ENCODE peak calls at places on chromosome 1, in six cellular contexts. L, X, D, P, A and Q are unnamed samples.

GRCh38 chr1:229538945-229539344 is 19.6 kb downstream of the ABCB10 start:
- DNase-seq in P (no peak), D (no peak), L (no peak), A (no peak), X (no peak), Q (no peak)

GRCh38 chr1:230272557-230272956 is 153.6 kb downstream of the PGBD5 start:
- DNase-seq in P (no peak), X (no peak), D (peak), L (no peak), A (no peak), Q (no peak)

GRCh38 chr1:24295547-24295946 is 23.6 kb upstream of the GRHL3 start:
- DNase-seq in L (no peak), D (no peak), X (no peak), A (no peak), P (no peak), Q (no peak)

GRCh38 chr1:159089184-159089791 is 12.7 kb upstream of the AIM2 start:
- DNase-seq in P (peak), A (peak), D (no peak), X (peak), L (no peak), Q (no peak)

GRCh38 chr1:216456682-216457081 is 33.4 kb upstream of the USH2A start:
- DNase-seq in L (no peak), X (peak), A (no peak), P (no peak), D (no peak), Q (peak)

GRCh38 chr1:6347641-6348487 is 45.7 kb downstream of the ACOT7 start:
- DNase-seq in L (no peak), D (no peak), A (peak), X (peak), P (peak), Q (peak)

GRCh38 chr1:195656780-195657179 is 951.5 kb downstream of the KCNT2 start:
- DNase-seq in P (no peak), L (no peak), A (no peak), X (no peak), D (no peak), Q (no peak)

GRCh38 chr1:93992190-93992589 is 83.0 kb upstream of the GCLM start:
- DNase-seq in L (no peak), X (no peak), A (no peak), P (no peak), D (no peak), Q (no peak)

GRCh38 chr1:99170516-99170915 is 93.8 kb upstream of the PLPPR4 start:
- DNase-seq in L (no peak), D (no peak), X (peak), A (no peak), P (no peak), Q (peak)

GRCh38 chr1:32925360-32926142 is 24.4 kb upstream of the TMEM54 start:
- DNase-seq in L (peak), D (no peak), P (peak), X (peak), A (no peak), Q (peak)

GRCh38 chr1:97314685-97315084 is 593.1 kb downstream of the PTBP2 start:
- DNase-seq in D (no peak), L (no peak), P (no peak), X (no peak), A (no peak), Q (no peak)

GRCh38 chr1:175648927-175649326 is 94.5 kb downstream of the TNR start:
- DNase-seq in A (no peak), P (no peak), X (no peak), D (no peak), L (no peak), Q (no peak)

GRCh38 chr1:248805905-248806304 is 19.8 kb downstream of the SH3BP5L start:
- DNase-seq in X (no peak), P (no peak), D (no peak), L (no peak), A (no peak), Q (no peak)

GRCh38 chr1:95451054-95451453 is 217.0 kb downstream of the RWDD3 start:
- DNase-seq in L (no peak), X (no peak), P (peak), A (peak), D (no peak), Q (no peak)

GRCh38 chr1:238581332-238581731 is 690.6 kb upstream of the ZP4 start:
- DNase-seq in A (no peak), P (no peak), D (no peak), X (no peak), L (no peak), Q (no peak)

GRCh38 chr1:218374401-218374848 is 29.3 kb downstream of the TGFB2 start:
- DNase-seq in P (no peak), D (no peak), A (no peak), L (no peak), X (peak), Q (peak)

GRCh38 chr1:108077991-108078390 is 113.0 kb upstream of the VAV3 start:
- DNase-seq in X (no peak), P (no peak), A (peak), L (no peak), D (no peak), Q (no peak)

GRCh38 chr1:163162281-163162937 is 40.3 kb downstream of the RGS5 start:
- DNase-seq in A (no peak), L (no peak), P (no peak), D (no peak), X (peak), Q (peak)

GRCh38 chr1:183913556-183913955 is 108.6 kb downstream of the RGL1 start:
- DNase-seq in P (no peak), L (no peak), A (no peak), D (no peak), X (peak), Q (no peak)

GRCh38 chr1:213154056-213154677 is 103.1 kb downstream of the RPS6KC1 start:
- DNase-seq in D (no peak), X (no peak), A (no peak), L (no peak), P (no peak), Q (no peak)

GRCh38 chr1:23902611-23903278 is 10.4 kb downstream of the CNR2 start:
- DNase-seq in X (peak), A (no peak), D (no peak), P (no peak), L (no peak), Q (no peak)

GRCh38 chr1:95554408-95554807 is 320.4 kb downstream of the RWDD3 start:
- DNase-seq in A (no peak), D (no peak), P (no peak), L (no peak), X (no peak), Q (no peak)

GRCh38 chr1:244027491-244027890 is 23.6 kb upstream of the ZBTB18 start:
- DNase-seq in A (no peak), P (no peak), X (no peak), L (no peak), D (no peak), Q (no peak)

GRCh38 chr1:159005676-159006075 is 4.0 kb upstream of the IFI16 start:
- DNase-seq in P (no peak), X (peak), D (no peak), L (no peak), A (no peak), Q (no peak)

GRCh38 chr1:151403612-151404011 is 4.2 kb downstream of the PSMB4 start:
- DNase-seq in L (no peak), X (no peak), P (no peak), D (no peak), A (no peak), Q (no peak)

GRCh38 chr1:111818081-111818480 is 62.4 kb downstream of the DDX20 start:
- DNase-seq in L (no peak), A (no peak), P (no peak), X (no peak), D (no peak), Q (no peak)

GRCh38 chr1:187244623-187245022 is 415.9 kb downstream of the PLA2G4A start:
- DNase-seq in A (peak), D (no peak), P (no peak), L (peak), X (no peak), Q (peak)

GRCh38 chr1:223775054-223775453 is 62.7 kb downstream of the CAPN2 start:
- DNase-seq in D (no peak), L (no peak), X (peak), P (no peak), A (no peak), Q (peak)

GRCh38 chr1:206931709-206932108 is 10.0 kb upstream of the FCMR start:
- DNase-seq in P (no peak), D (no peak), X (no peak), L (no peak), A (peak), Q (no peak)

GRCh38 chr1:40630488-40631223 is 34.8 kb downstream of the RIMS3 start:
- DNase-seq in L (no peak), X (peak), A (peak), P (peak), D (no peak), Q (peak)

GRCh38 chr1:205582471-205583291 is 49.1 kb downstream of the ELK4 start:
- DNase-seq in L (no peak), D (peak), P (no peak), A (peak), X (no peak), Q (no peak)

GRCh38 chr1:162697140-162697895 is 65.1 kb downstream of the DDR2 start:
- DNase-seq in D (no peak), X (no peak), A (peak), L (no peak), P (no peak), Q (no peak)

GRCh38 chr1:30413111-30413440 is 310.3 kb downstream of the MATN1 start:
- DNase-seq in A (no peak), D (no peak), L (no peak), X (no peak), P (no peak), Q (no peak)

GRCh38 chr1:85576256-85576641 is 4.3 kb upstream of the CCN1 start:
- DNase-seq in D (no peak), L (no peak), A (no peak), P (no peak), X (no peak), Q (no peak)
- H3K4me3 ChIP-seq in D (peak), L (peak), A (peak), P (peak), X (peak), Q (peak)

GRCh38 chr1:165836664-165837482 is 9.5 kb downstream of the UCK2 start:
- DNase-seq in X (no peak), D (no peak), A (no peak), P (no peak), L (no peak), Q (no peak)
- TF ChIP-seq CTCF in X (no peak), D (no peak), A (no peak), P (no peak), L (no peak), Q (no peak)

DNA sequence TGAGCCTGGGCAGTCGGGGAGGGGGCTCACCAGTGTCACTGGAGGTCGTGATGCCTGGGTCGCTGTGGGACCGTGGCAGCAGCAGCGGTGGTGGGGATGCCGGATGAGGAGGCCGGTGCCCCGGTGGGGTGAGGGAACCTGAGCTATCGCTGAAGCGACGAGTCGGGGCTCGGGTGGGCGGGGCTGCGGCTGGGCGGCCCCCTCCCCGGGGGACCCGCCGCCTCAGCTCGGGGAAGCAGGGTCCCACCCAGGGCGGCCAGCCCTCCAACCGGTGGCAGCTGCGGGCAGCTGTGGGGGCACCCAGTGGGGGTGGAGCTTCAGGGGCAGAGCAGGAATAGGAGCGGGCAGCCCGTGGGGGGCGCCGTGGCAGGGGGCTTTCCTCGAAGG is 5.0 kb downstream of the ENTREP3 start:
- DNase-seq in X (no peak), A (no peak), D (no peak), P (no peak), L (no peak), Q (no peak)
- H3K4me3 ChIP-seq in X (no peak), A (peak), D (no peak), P (no peak), L (peak), Q (no peak)

DNA sequence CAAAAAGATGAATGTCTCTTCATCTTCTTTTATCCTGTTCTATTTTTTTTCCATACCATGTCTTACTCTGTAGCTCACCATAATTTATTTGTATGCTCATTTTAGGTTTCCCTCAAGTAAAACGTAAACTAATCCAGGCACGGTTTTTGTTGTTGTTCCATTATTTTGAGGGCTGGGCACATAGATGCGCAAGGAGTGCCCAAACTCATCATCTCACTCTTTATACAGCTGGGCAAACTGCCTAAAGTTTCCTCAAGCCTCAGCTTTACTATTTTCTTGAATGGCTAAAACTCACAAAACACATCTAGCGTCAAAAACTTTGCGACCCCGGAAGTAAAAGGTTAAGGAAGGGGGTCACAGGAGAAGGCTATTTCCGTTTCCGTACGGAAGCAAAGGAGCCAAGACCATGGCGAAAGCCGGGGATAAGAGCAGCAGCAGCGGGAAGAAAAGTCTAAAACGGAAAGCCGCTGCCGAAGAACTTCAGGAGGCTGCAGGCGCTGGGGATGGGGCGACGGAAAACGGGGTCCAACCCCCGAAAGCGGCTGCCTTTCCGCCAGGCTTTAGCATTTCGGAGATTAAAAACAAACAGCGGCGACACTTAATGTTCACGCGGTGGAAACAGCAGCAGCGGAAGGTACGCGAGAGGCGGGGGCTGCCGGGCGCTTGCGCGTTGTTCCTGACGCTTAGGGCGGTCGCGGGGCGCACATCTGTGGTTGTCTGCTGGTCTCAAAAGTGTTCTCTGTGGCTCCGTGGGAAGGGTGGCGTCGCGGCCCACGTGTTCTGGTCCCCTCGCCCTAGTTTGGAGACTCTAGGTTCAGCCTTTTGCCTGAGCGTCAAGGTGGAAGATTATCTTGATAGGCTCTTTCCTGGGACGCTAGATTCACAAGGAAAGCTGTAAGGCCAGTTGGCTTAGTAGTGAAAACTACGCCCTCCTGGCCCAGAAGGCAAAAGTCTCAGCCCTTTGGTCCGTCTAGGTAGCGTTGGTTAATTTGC is at the start of gene RPF1:
- DNase-seq in A (peak), D (peak), L (peak), P (peak), X (peak), Q (peak)
- TF ChIP-seq CTCF in A (no peak), D (no peak), L (no peak), P (no peak), X (no peak), Q (no peak)

DNA sequence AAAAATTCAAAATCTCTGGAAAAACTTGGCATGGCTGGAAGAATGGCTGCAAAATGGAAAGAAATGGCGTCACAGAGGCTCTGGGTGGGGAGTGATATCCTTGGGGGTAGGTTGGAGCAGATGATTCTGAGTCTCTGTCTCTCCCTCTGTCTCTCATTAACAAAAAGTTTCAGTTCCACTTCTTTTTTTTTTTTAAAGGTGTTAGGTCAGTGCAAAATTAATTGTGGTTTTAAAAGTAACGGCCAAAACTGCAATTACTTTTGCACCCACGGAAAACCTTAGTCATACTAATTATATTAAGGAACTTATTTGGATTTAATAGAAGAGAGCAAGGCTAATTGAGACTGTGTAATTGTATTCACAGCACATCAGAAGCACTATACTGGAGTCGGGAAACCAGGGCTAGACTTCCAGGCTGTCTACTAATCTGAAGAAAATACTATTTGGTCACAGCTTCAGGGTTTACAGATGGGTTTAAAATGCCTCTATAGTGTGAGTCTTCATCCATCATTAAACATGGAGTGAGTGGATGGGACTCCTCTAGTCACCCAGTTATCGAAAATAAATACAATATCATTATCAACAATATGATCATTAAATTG is 289.1 kb upstream of the PLD5 start:
- DNase-seq in P (no peak), A (peak), D (no peak), X (no peak), L (no peak), Q (no peak)
- H3K4me3 ChIP-seq in P (no peak), A (no peak), D (no peak), X (no peak), L (no peak), Q (no peak)

DNA sequence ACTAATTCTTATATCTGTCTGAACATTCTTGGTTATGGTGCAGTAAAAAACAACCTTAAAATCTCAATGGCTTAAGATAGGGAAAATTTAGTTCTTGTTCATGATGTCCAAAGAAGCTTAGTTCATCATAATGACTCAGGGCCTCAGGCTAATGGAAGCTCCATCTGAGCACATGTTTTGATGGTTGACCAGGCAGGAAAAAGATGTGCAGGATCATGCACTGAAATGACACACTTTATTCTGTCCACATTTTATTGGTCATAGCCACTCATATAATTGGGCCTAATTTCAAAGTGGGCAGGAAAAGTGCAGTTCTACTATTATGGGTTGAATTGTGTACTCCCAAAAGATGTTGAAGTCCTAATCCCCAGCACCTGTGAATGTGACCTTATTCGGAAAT is 198.2 kb downstream of the CENPF start:
- DNase-seq in A (no peak), X (peak), D (no peak), P (no peak), L (no peak), Q (no peak)
- TF ChIP-seq CTCF in A (no peak), X (no peak), D (no peak), P (no peak), L (no peak), Q (no peak)

GRCh38 chr1:157948547-157949152 is 44.8 kb upstream of the KIRREL1 start:
- DNase-seq in A (peak), P (peak), X (peak), L (no peak), D (no peak), Q (peak)
- H3K4me3 ChIP-seq in A (no peak), P (no peak), X (no peak), L (no peak), D (no peak), Q (no peak)

GRCh38 chr1:15328785-15329480 is 80.8 kb upstream of the EFHD2 start:
- DNase-seq in P (no peak), A (no peak), D (peak), L (peak), X (peak), Q (peak)
- TF ChIP-seq CTCF in P (peak), A (no peak), D (peak), L (no peak), X (peak), Q (peak)

GRCh38 chr1:185776521-185776920 is 42.3 kb downstream of the HMCN1 start:
- DNase-seq in D (no peak), X (peak), P (no peak), L (no peak), A (no peak), Q (no peak)

GRCh38 chr1:185769136-185769535 is 34.9 kb downstream of the HMCN1 start:
- DNase-seq in A (no peak), L (no peak), X (no peak), P (no peak), D (no peak), Q (no peak)

GRCh38 chr1:185775505-185775904 is 41.3 kb downstream of the HMCN1 start:
- DNase-seq in P (no peak), L (no peak), A (no peak), X (peak), D (no peak), Q (no peak)

GRCh38 chr1:185774384-185774783 is 40.2 kb downstream of the HMCN1 start:
- DNase-seq in X (no peak), L (no peak), P (no peak), D (no peak), A (no peak), Q (no peak)
- H3K4me3 ChIP-seq in X (no peak), L (no peak), P (no peak), D (no peak), A (no peak), Q (no peak)

DNA sequence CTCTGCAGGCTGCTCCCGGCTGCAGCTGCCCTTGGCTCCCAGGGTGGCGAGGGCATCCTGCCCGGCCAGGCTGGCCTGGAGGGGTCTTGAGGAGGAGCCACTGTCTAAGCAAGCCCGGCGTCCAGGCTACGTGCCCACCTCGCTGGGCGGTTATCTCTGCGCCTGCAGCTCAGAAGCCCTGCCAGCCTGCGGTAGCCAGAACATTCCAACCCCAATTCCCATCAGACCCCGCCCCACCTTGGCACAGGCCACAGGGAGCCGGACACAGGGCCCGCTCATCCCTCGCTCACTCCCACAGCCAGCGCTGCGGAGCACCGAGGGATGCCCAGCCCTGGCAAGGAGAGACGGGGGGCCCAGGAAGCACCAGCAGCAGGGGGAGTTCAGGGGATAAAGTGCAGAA is 53.9 kb downstream of the MEGF6 start:
- DNase-seq in L (no peak), P (no peak), A (no peak), D (no peak), X (no peak), Q (no peak)
- TF ChIP-seq CTCF in L (no peak), P (no peak), A (no peak), D (no peak), X (no peak), Q (no peak)